ENCODE peak calls at places on chromosomes 6 and 20, in nine cellular contexts. F, R, D, Y, X, L, E, B and I are unnamed samples.

GRCh38 chr6:68915591-68915990 is 280.5 kb downstream of the ADGRB3 start:
- DNase-seq in F (no peak), R (no peak), D (no peak), Y (no peak), X (no peak), L (no peak), E (no peak), B (no peak), I (no peak)

GRCh38 chr20:8812818-8813217 is 256.1 kb upstream of the PLCB4 start:
- DNase-seq in F (no peak), R (peak), D (no peak), Y (peak), X (no peak), L (peak), E (no peak), B (no peak), I (no peak)

GRCh38 chr20:56540415-56540814 is 7.4 kb downstream of the FAM209B start:
- DNase-seq in F (peak), R (no peak), D (no peak), Y (no peak), X (no peak), L (no peak), E (no peak), B (no peak), I (peak)

GRCh38 chr6:31610891-31611425 is 4.1 kb upstream of the AIF1 start:
- DNase-seq in F (no peak), R (no peak), D (no peak), Y (no peak), X (no peak), L (no peak), E (no peak), B (no peak), I (no peak)

GRCh38 chr20:18738055-18738454 is 75.5 kb upstream of the SCP2D1 start:
- DNase-seq in F (no peak), R (no peak), D (no peak), Y (no peak), X (no peak), L (no peak), E (peak), B (no peak), I (no peak)

GRCh38 chr6:126947070-126947469 is 171.4 kb upstream of the RSPO3 start:
- DNase-seq in F (no peak), R (no peak), D (no peak), Y (peak), X (no peak), L (peak), E (no peak), B (no peak), I (no peak)

GRCh38 chr6:31831350-31832215 is 4.0 kb downstream of the HSPA1B start:
- DNase-seq in F (no peak), R (no peak), D (no peak), Y (no peak), X (no peak), L (peak), E (no peak), B (no peak), I (no peak)

GRCh38 chr6:115690854-115691253 is 369.8 kb downstream of the FRK start:
- DNase-seq in F (no peak), R (no peak), D (no peak), Y (no peak), X (no peak), L (no peak), E (no peak), B (no peak), I (no peak)

GRCh38 chr6:43669922-43670622 is 17.5 kb downstream of the MRPS18A start:
- DNase-seq in F (no peak), R (peak), D (no peak), Y (no peak), X (peak), L (no peak), E (no peak), B (peak), I (no peak)

GRCh38 chr20:24783631-24784492 is 165.2 kb upstream of the CST7 start:
- DNase-seq in F (no peak), R (peak), D (no peak), Y (no peak), X (no peak), L (no peak), E (no peak), B (peak), I (no peak)

GRCh38 chr6:82904860-82905259 is 160.8 kb downstream of the UBE3D start:
- DNase-seq in F (no peak), R (no peak), D (no peak), Y (no peak), X (no peak), L (no peak), E (no peak), B (no peak), I (no peak)

GRCh38 chr20:5222919-5223634 is 93.7 kb downstream of the PROKR2 start:
- DNase-seq in F (peak), R (peak), D (peak), Y (peak), X (peak), L (peak), E (peak), B (peak), I (peak)

GRCh38 chr6:39029156-39030011 is 19.2 kb upstream of the GLP1R start:
- DNase-seq in F (no peak), R (peak), D (no peak), Y (no peak), X (peak), L (no peak), E (peak), B (peak), I (peak)

GRCh38 chr6:168388641-168389633 is 52.0 kb upstream of the SMOC2 start:
- DNase-seq in F (no peak), R (no peak), D (no peak), Y (no peak), X (no peak), L (no peak), E (no peak), B (no peak), I (no peak)

GRCh38 chr20:35490736-35491181 is 35.4 kb downstream of the CEP250 start:
- DNase-seq in F (no peak), R (peak), D (no peak), Y (no peak), X (peak), L (no peak), E (peak), B (no peak), I (no peak)

GRCh38 chr6:77463308-77463880 is at the start of gene HTR1B:
- DNase-seq in F (no peak), R (peak), D (no peak), Y (no peak), X (no peak), L (no peak), E (no peak), B (no peak), I (no peak)

GRCh38 chr20:47353224-47353696 is 3.2 kb downstream of the ZMYND8 start:
- DNase-seq in F (no peak), R (no peak), D (no peak), Y (no peak), X (no peak), L (no peak), E (no peak), B (no peak), I (no peak)

GRCh38 chr20:2246081-2246491 is 49.7 kb upstream of the TGM3 start:
- DNase-seq in F (no peak), R (no peak), D (no peak), Y (no peak), X (no peak), L (no peak), E (no peak), B (no peak), I (no peak)

GRCh38 chr20:55086421-55086820 is 611.0 kb downstream of the DOK5 start:
- DNase-seq in F (no peak), R (no peak), D (no peak), Y (no peak), X (no peak), L (no peak), E (no peak), B (no peak), I (no peak)

GRCh38 chr6:112150363-112150762 is 63.0 kb downstream of the FAM229B start:
- DNase-seq in F (no peak), R (no peak), D (no peak), Y (no peak), X (no peak), L (peak), E (no peak), B (no peak), I (no peak)

GRCh38 chr6:26215200-26216014 is 128.2 kb downstream of the HFE start:
- DNase-seq in F (no peak), R (peak), D (no peak), Y (no peak), X (peak), L (no peak), E (peak), B (peak), I (no peak)

GRCh38 chr6:113719545-113719944 is 137.6 kb upstream of the MARCKS start:
- DNase-seq in F (no peak), R (no peak), D (no peak), Y (no peak), X (no peak), L (no peak), E (no peak), B (no peak), I (no peak)

GRCh38 chr6:110596354-110596753 is 119.9 kb upstream of the SLC22A16 start:
- DNase-seq in F (no peak), R (no peak), D (no peak), Y (no peak), X (no peak), L (no peak), E (no peak), B (no peak), I (no peak)

GRCh38 chr6:111482236-111482958 is 621 bp downstream of the REV3L start:
- DNase-seq in F (no peak), R (peak), D (peak), Y (peak), X (peak), L (peak), E (peak), B (no peak), I (no peak)

GRCh38 chr20:11468880-11469279 is 448.8 kb upstream of the BTBD3 start:
- DNase-seq in F (no peak), R (no peak), D (no peak), Y (no peak), X (no peak), L (no peak), E (no peak), B (no peak), I (no peak)

GRCh38 chr20:49078310-49078709 is 32.2 kb downstream of the CSE1L start:
- DNase-seq in F (peak), R (no peak), D (no peak), Y (no peak), X (no peak), L (no peak), E (no peak), B (no peak), I (no peak)

GRCh38 chr20:2109425-2110210 is 8.0 kb downstream of the STK35 start:
- DNase-seq in F (no peak), R (no peak), D (no peak), Y (peak), X (no peak), L (peak), E (no peak), B (no peak), I (no peak)

GRCh38 chr20:47150403-47151152 is 205.9 kb downstream of the ZMYND8 start:
- DNase-seq in F (no peak), R (peak), D (no peak), Y (peak), X (no peak), L (peak), E (peak), B (peak), I (peak)

GRCh38 chr6:150273457-150274309 is 95.1 kb upstream of the IYD start:
- DNase-seq in F (no peak), R (no peak), D (no peak), Y (no peak), X (no peak), L (no peak), E (no peak), B (no peak), I (no peak)

GRCh38 chr6:131948692-131949614 is 2.2 kb downstream of the CCN2 start:
- DNase-seq in F (peak), R (no peak), D (no peak), Y (peak), X (no peak), L (peak), E (no peak), B (peak), I (no peak)